ENCODE peak calls at places on chromosomes 7 and 10, in ten cellular contexts. One of them, this sample, is unnamed.

GRCh38 chr10:86252051-86252450 is 114.5 kb downstream of the GRID1 start:
- DNase-seq in stimulated activated naive B cell treated with anti-CD40 and anti-IgM and Interleukin-4, amounts not matched to agents 10 μg/mL and 1 μg/mL and 100 μg/mL, for 72 hours: no peak
- DNase-seq in NCI-H1105: no peak
- DNase-seq in stimulated activated CD8-positive, alpha-beta memory T cell treated with anti-CD3 and anti-CD28 coated beads, Interleukin-15, amount 100 ng/mL, for 24 hours: no peak
- DNase-seq in GM04504: no peak
- DNase-seq in T-helper 2 cell: no peak
- DNase-seq in kidney epithelial cell: no peak
- DNase-seq in dermis microvascular lymphatic vessel endothelial cell: no peak
- DNase-seq in iPS DF 6.9: no peak
- DNase-seq in endothelial cell: no peak
- DNase-seq in this sample: no peak

GRCh38 chr10:30455816-30456215 is 21.8 kb downstream of the MAP3K8 start:
- DNase-seq in stimulated activated naive B cell treated with anti-CD40 and anti-IgM and Interleukin-4, amounts not matched to agents 10 μg/mL and 1 μg/mL and 100 μg/mL, for 72 hours: no peak
- DNase-seq in stimulated activated CD8-positive, alpha-beta memory T cell treated with anti-CD3 and anti-CD28 coated beads, Interleukin-15, amount 100 ng/mL, for 24 hours: no peak
- DNase-seq in kidney epithelial cell: no peak
- DNase-seq in T-helper 2 cell: no peak
- DNase-seq in GM04504: no peak
- DNase-seq in iPS DF 6.9: no peak
- DNase-seq in NCI-H1105: no peak
- DNase-seq in dermis microvascular lymphatic vessel endothelial cell: no peak
- DNase-seq in endothelial cell: no peak
- DNase-seq in this sample: no peak

GRCh38 chr10:113858541-113858940 is 4.1 kb downstream of the NHLRC2 start:
- DNase-seq in stimulated activated CD8-positive, alpha-beta memory T cell treated with anti-CD3 and anti-CD28 coated beads, Interleukin-15, amount 100 ng/mL, for 24 hours: no peak
- DNase-seq in dermis microvascular lymphatic vessel endothelial cell: peak
- DNase-seq in stimulated activated naive B cell treated with anti-CD40 and anti-IgM and Interleukin-4, amounts not matched to agents 10 μg/mL and 1 μg/mL and 100 μg/mL, for 72 hours: no peak
- DNase-seq in iPS DF 6.9: no peak
- DNase-seq in T-helper 2 cell: no peak
- DNase-seq in endothelial cell: no peak
- DNase-seq in kidney epithelial cell: no peak
- DNase-seq in GM04504: no peak
- DNase-seq in NCI-H1105: no peak
- DNase-seq in this sample: no peak

GRCh38 chr10:21265622-21266021 is 259.9 kb downstream of the SKIDA1 start:
- DNase-seq in endothelial cell: no peak
- DNase-seq in GM04504: no peak
- DNase-seq in stimulated activated CD8-positive, alpha-beta memory T cell treated with anti-CD3 and anti-CD28 coated beads, Interleukin-15, amount 100 ng/mL, for 24 hours: no peak
- DNase-seq in stimulated activated naive B cell treated with anti-CD40 and anti-IgM and Interleukin-4, amounts not matched to agents 10 μg/mL and 1 μg/mL and 100 μg/mL, for 72 hours: no peak
- DNase-seq in T-helper 2 cell: no peak
- DNase-seq in NCI-H1105: no peak
- DNase-seq in iPS DF 6.9: no peak
- DNase-seq in dermis microvascular lymphatic vessel endothelial cell: no peak
- DNase-seq in kidney epithelial cell: no peak
- DNase-seq in this sample: no peak

GRCh38 chr10:118901409-118901808 is 128.1 kb upstream of the NANOS1 start:
- DNase-seq in stimulated activated naive B cell treated with anti-CD40 and anti-IgM and Interleukin-4, amounts not matched to agents 10 μg/mL and 1 μg/mL and 100 μg/mL, for 72 hours: no peak
- DNase-seq in dermis microvascular lymphatic vessel endothelial cell: no peak
- DNase-seq in stimulated activated CD8-positive, alpha-beta memory T cell treated with anti-CD3 and anti-CD28 coated beads, Interleukin-15, amount 100 ng/mL, for 24 hours: no peak
- DNase-seq in T-helper 2 cell: no peak
- DNase-seq in kidney epithelial cell: no peak
- DNase-seq in endothelial cell: no peak
- DNase-seq in GM04504: no peak
- DNase-seq in iPS DF 6.9: no peak
- DNase-seq in NCI-H1105: no peak
- DNase-seq in this sample: no peak

GRCh38 chr10:6218692-6219493 is 16.2 kb downstream of the PFKFB3 start:
- DNase-seq in T-helper 2 cell: no peak
- DNase-seq in GM04504: peak
- DNase-seq in dermis microvascular lymphatic vessel endothelial cell: no peak
- DNase-seq in endothelial cell: no peak
- DNase-seq in stimulated activated naive B cell treated with anti-CD40 and anti-IgM and Interleukin-4, amounts not matched to agents 10 μg/mL and 1 μg/mL and 100 μg/mL, for 72 hours: no peak
- DNase-seq in stimulated activated CD8-positive, alpha-beta memory T cell treated with anti-CD3 and anti-CD28 coated beads, Interleukin-15, amount 100 ng/mL, for 24 hours: no peak
- DNase-seq in NCI-H1105: no peak
- DNase-seq in kidney epithelial cell: no peak
- DNase-seq in iPS DF 6.9: no peak
- DNase-seq in this sample: peak

GRCh38 chr10:25820496-25821415 is 113.3 kb upstream of the MYO3A start:
- DNase-seq in stimulated activated naive B cell treated with anti-CD40 and anti-IgM and Interleukin-4, amounts not matched to agents 10 μg/mL and 1 μg/mL and 100 μg/mL, for 72 hours: no peak
- DNase-seq in stimulated activated CD8-positive, alpha-beta memory T cell treated with anti-CD3 and anti-CD28 coated beads, Interleukin-15, amount 100 ng/mL, for 24 hours: no peak
- DNase-seq in kidney epithelial cell: no peak
- DNase-seq in dermis microvascular lymphatic vessel endothelial cell: no peak
- DNase-seq in GM04504: no peak
- DNase-seq in NCI-H1105: no peak
- DNase-seq in T-helper 2 cell: no peak
- DNase-seq in iPS DF 6.9: no peak
- DNase-seq in endothelial cell: no peak
- DNase-seq in this sample: no peak

GRCh38 chr10:110224992-110225391 is 17.6 kb downstream of the MXI1 start:
- DNase-seq in kidney epithelial cell: no peak
- DNase-seq in stimulated activated naive B cell treated with anti-CD40 and anti-IgM and Interleukin-4, amounts not matched to agents 10 μg/mL and 1 μg/mL and 100 μg/mL, for 72 hours: no peak
- DNase-seq in iPS DF 6.9: no peak
- DNase-seq in dermis microvascular lymphatic vessel endothelial cell: no peak
- DNase-seq in GM04504: no peak
- DNase-seq in endothelial cell: no peak
- DNase-seq in T-helper 2 cell: no peak
- DNase-seq in stimulated activated CD8-positive, alpha-beta memory T cell treated with anti-CD3 and anti-CD28 coated beads, Interleukin-15, amount 100 ng/mL, for 24 hours: no peak
- DNase-seq in NCI-H1105: no peak
- DNase-seq in this sample: no peak

GRCh38 chr10:119896061-119896655 is 3.6 kb downstream of the SEC23IP start:
- DNase-seq in NCI-H1105: no peak
- DNase-seq in iPS DF 6.9: no peak
- DNase-seq in stimulated activated naive B cell treated with anti-CD40 and anti-IgM and Interleukin-4, amounts not matched to agents 10 μg/mL and 1 μg/mL and 100 μg/mL, for 72 hours: no peak
- DNase-seq in stimulated activated CD8-positive, alpha-beta memory T cell treated with anti-CD3 and anti-CD28 coated beads, Interleukin-15, amount 100 ng/mL, for 24 hours: no peak
- DNase-seq in endothelial cell: no peak
- DNase-seq in dermis microvascular lymphatic vessel endothelial cell: no peak
- DNase-seq in T-helper 2 cell: no peak
- DNase-seq in GM04504: peak
- DNase-seq in kidney epithelial cell: no peak
- DNase-seq in this sample: no peak

GRCh38 chr7:146090023-146090645 is 26.5 kb upstream of the CNTNAP2 start:
- DNase-seq in endothelial cell: no peak
- DNase-seq in GM04504: no peak
- DNase-seq in NCI-H1105: peak
- DNase-seq in stimulated activated naive B cell treated with anti-CD40 and anti-IgM and Interleukin-4, amounts not matched to agents 10 μg/mL and 1 μg/mL and 100 μg/mL, for 72 hours: no peak
- DNase-seq in stimulated activated CD8-positive, alpha-beta memory T cell treated with anti-CD3 and anti-CD28 coated beads, Interleukin-15, amount 100 ng/mL, for 24 hours: no peak
- DNase-seq in dermis microvascular lymphatic vessel endothelial cell: peak
- DNase-seq in iPS DF 6.9: peak
- DNase-seq in kidney epithelial cell: peak
- DNase-seq in T-helper 2 cell: no peak
- DNase-seq in this sample: peak

GRCh38 chr7:88664630-88665233 is 94.8 kb upstream of the ZNF804B start:
- DNase-seq in GM04504: no peak
- DNase-seq in T-helper 2 cell: no peak
- DNase-seq in endothelial cell: no peak
- DNase-seq in iPS DF 6.9: peak
- DNase-seq in NCI-H1105: no peak
- DNase-seq in stimulated activated CD8-positive, alpha-beta memory T cell treated with anti-CD3 and anti-CD28 coated beads, Interleukin-15, amount 100 ng/mL, for 24 hours: no peak
- DNase-seq in kidney epithelial cell: peak
- DNase-seq in dermis microvascular lymphatic vessel endothelial cell: peak
- DNase-seq in stimulated activated naive B cell treated with anti-CD40 and anti-IgM and Interleukin-4, amounts not matched to agents 10 μg/mL and 1 μg/mL and 100 μg/mL, for 72 hours: no peak
- DNase-seq in this sample: no peak

GRCh38 chr10:31921031-31921430 is 7.6 kb downstream of the ARHGAP12 start:
- DNase-seq in kidney epithelial cell: no peak
- DNase-seq in stimulated activated naive B cell treated with anti-CD40 and anti-IgM and Interleukin-4, amounts not matched to agents 10 μg/mL and 1 μg/mL and 100 μg/mL, for 72 hours: no peak
- DNase-seq in NCI-H1105: no peak
- DNase-seq in iPS DF 6.9: no peak
- DNase-seq in dermis microvascular lymphatic vessel endothelial cell: no peak
- DNase-seq in endothelial cell: no peak
- DNase-seq in T-helper 2 cell: no peak
- DNase-seq in GM04504: no peak
- DNase-seq in stimulated activated CD8-positive, alpha-beta memory T cell treated with anti-CD3 and anti-CD28 coated beads, Interleukin-15, amount 100 ng/mL, for 24 hours: no peak
- DNase-seq in this sample: no peak

GRCh38 chr10:26739087-26739631 is 41.7 kb downstream of the PDSS1 start:
- DNase-seq in stimulated activated naive B cell treated with anti-CD40 and anti-IgM and Interleukin-4, amounts not matched to agents 10 μg/mL and 1 μg/mL and 100 μg/mL, for 72 hours: peak
- DNase-seq in T-helper 2 cell: no peak
- DNase-seq in NCI-H1105: no peak
- DNase-seq in iPS DF 6.9: no peak
- DNase-seq in kidney epithelial cell: no peak
- DNase-seq in endothelial cell: no peak
- DNase-seq in stimulated activated CD8-positive, alpha-beta memory T cell treated with anti-CD3 and anti-CD28 coated beads, Interleukin-15, amount 100 ng/mL, for 24 hours: no peak
- DNase-seq in GM04504: no peak
- DNase-seq in dermis microvascular lymphatic vessel endothelial cell: no peak
- DNase-seq in this sample: no peak

GRCh38 chr7:64308019-64308275 is 5.8 kb upstream of the ZNF736 start:
- DNase-seq in kidney epithelial cell: no peak
- DNase-seq in GM04504: no peak
- DNase-seq in iPS DF 6.9: no peak
- DNase-seq in stimulated activated CD8-positive, alpha-beta memory T cell treated with anti-CD3 and anti-CD28 coated beads, Interleukin-15, amount 100 ng/mL, for 24 hours: no peak
- DNase-seq in endothelial cell: no peak
- DNase-seq in NCI-H1105: no peak
- DNase-seq in T-helper 2 cell: no peak
- DNase-seq in stimulated activated naive B cell treated with anti-CD40 and anti-IgM and Interleukin-4, amounts not matched to agents 10 μg/mL and 1 μg/mL and 100 μg/mL, for 72 hours: no peak
- DNase-seq in dermis microvascular lymphatic vessel endothelial cell: no peak
- DNase-seq in this sample: no peak

GRCh38 chr10:69902835-69903535 is 101.3 kb downstream of the COL13A1 start:
- DNase-seq in kidney epithelial cell: no peak
- DNase-seq in GM04504: no peak
- DNase-seq in NCI-H1105: no peak
- DNase-seq in stimulated activated CD8-positive, alpha-beta memory T cell treated with anti-CD3 and anti-CD28 coated beads, Interleukin-15, amount 100 ng/mL, for 24 hours: no peak
- DNase-seq in endothelial cell: no peak
- DNase-seq in stimulated activated naive B cell treated with anti-CD40 and anti-IgM and Interleukin-4, amounts not matched to agents 10 μg/mL and 1 μg/mL and 100 μg/mL, for 72 hours: no peak
- DNase-seq in iPS DF 6.9: no peak
- DNase-seq in T-helper 2 cell: no peak
- DNase-seq in dermis microvascular lymphatic vessel endothelial cell: no peak
- DNase-seq in this sample: no peak

GRCh38 chr7:157870644-157871290 is 534.0 kb downstream of the DNAJB6 start:
- DNase-seq in stimulated activated naive B cell treated with anti-CD40 and anti-IgM and Interleukin-4, amounts not matched to agents 10 μg/mL and 1 μg/mL and 100 μg/mL, for 72 hours: no peak
- DNase-seq in NCI-H1105: no peak
- DNase-seq in kidney epithelial cell: no peak
- DNase-seq in endothelial cell: no peak
- DNase-seq in GM04504: no peak
- DNase-seq in dermis microvascular lymphatic vessel endothelial cell: no peak
- DNase-seq in T-helper 2 cell: no peak
- DNase-seq in iPS DF 6.9: no peak
- DNase-seq in stimulated activated CD8-positive, alpha-beta memory T cell treated with anti-CD3 and anti-CD28 coated beads, Interleukin-15, amount 100 ng/mL, for 24 hours: no peak
- DNase-seq in this sample: no peak

GRCh38 chr10:80702143-80702542 is 164.4 kb downstream of the SH2D4B start:
- DNase-seq in GM04504: no peak
- DNase-seq in NCI-H1105: no peak
- DNase-seq in stimulated activated CD8-positive, alpha-beta memory T cell treated with anti-CD3 and anti-CD28 coated beads, Interleukin-15, amount 100 ng/mL, for 24 hours: no peak
- DNase-seq in kidney epithelial cell: no peak
- DNase-seq in iPS DF 6.9: no peak
- DNase-seq in dermis microvascular lymphatic vessel endothelial cell: no peak
- DNase-seq in stimulated activated naive B cell treated with anti-CD40 and anti-IgM and Interleukin-4, amounts not matched to agents 10 μg/mL and 1 μg/mL and 100 μg/mL, for 72 hours: no peak
- DNase-seq in T-helper 2 cell: no peak
- DNase-seq in endothelial cell: no peak
- DNase-seq in this sample: no peak

GRCh38 chr10:94062611-94063010 is 68.9 kb downstream of the PLCE1 start:
- DNase-seq in NCI-H1105: no peak
- DNase-seq in T-helper 2 cell: no peak
- DNase-seq in stimulated activated naive B cell treated with anti-CD40 and anti-IgM and Interleukin-4, amounts not matched to agents 10 μg/mL and 1 μg/mL and 100 μg/mL, for 72 hours: no peak
- DNase-seq in endothelial cell: no peak
- DNase-seq in stimulated activated CD8-positive, alpha-beta memory T cell treated with anti-CD3 and anti-CD28 coated beads, Interleukin-15, amount 100 ng/mL, for 24 hours: no peak
- DNase-seq in kidney epithelial cell: no peak
- DNase-seq in dermis microvascular lymphatic vessel endothelial cell: no peak
- DNase-seq in GM04504: no peak
- DNase-seq in iPS DF 6.9: no peak
- DNase-seq in this sample: no peak

GRCh38 chr10:32035038-32035437 is 21.2 kb downstream of the KIF5B start:
- DNase-seq in kidney epithelial cell: no peak
- DNase-seq in endothelial cell: no peak
- DNase-seq in stimulated activated CD8-positive, alpha-beta memory T cell treated with anti-CD3 and anti-CD28 coated beads, Interleukin-15, amount 100 ng/mL, for 24 hours: no peak
- DNase-seq in NCI-H1105: no peak
- DNase-seq in iPS DF 6.9: no peak
- DNase-seq in T-helper 2 cell: no peak
- DNase-seq in GM04504: no peak
- DNase-seq in stimulated activated naive B cell treated with anti-CD40 and anti-IgM and Interleukin-4, amounts not matched to agents 10 μg/mL and 1 μg/mL and 100 μg/mL, for 72 hours: no peak
- DNase-seq in dermis microvascular lymphatic vessel endothelial cell: no peak
- DNase-seq in this sample: no peak

GRCh38 chr7:55250313-55250712 is 114.8 kb upstream of the LANCL2 start:
- DNase-seq in T-helper 2 cell: no peak
- DNase-seq in GM04504: no peak
- DNase-seq in dermis microvascular lymphatic vessel endothelial cell: peak
- DNase-seq in stimulated activated naive B cell treated with anti-CD40 and anti-IgM and Interleukin-4, amounts not matched to agents 10 μg/mL and 1 μg/mL and 100 μg/mL, for 72 hours: no peak
- DNase-seq in NCI-H1105: no peak
- DNase-seq in stimulated activated CD8-positive, alpha-beta memory T cell treated with anti-CD3 and anti-CD28 coated beads, Interleukin-15, amount 100 ng/mL, for 24 hours: no peak
- DNase-seq in endothelial cell: peak
- DNase-seq in kidney epithelial cell: no peak
- DNase-seq in iPS DF 6.9: no peak
- DNase-seq in this sample: no peak

GRCh38 chr10:124389613-124390361 is 28.9 kb downstream of the OAT start:
- DNase-seq in NCI-H1105: no peak
- DNase-seq in endothelial cell: no peak
- DNase-seq in kidney epithelial cell: no peak
- DNase-seq in stimulated activated CD8-positive, alpha-beta memory T cell treated with anti-CD3 and anti-CD28 coated beads, Interleukin-15, amount 100 ng/mL, for 24 hours: no peak
- DNase-seq in stimulated activated naive B cell treated with anti-CD40 and anti-IgM and Interleukin-4, amounts not matched to agents 10 μg/mL and 1 μg/mL and 100 μg/mL, for 72 hours: no peak
- DNase-seq in iPS DF 6.9: no peak
- DNase-seq in dermis microvascular lymphatic vessel endothelial cell: no peak
- DNase-seq in T-helper 2 cell: no peak
- DNase-seq in GM04504: no peak
- DNase-seq in this sample: no peak

GRCh38 chr7:98323597-98324322 is 42.3 kb downstream of the BRI3 start:
- DNase-seq in iPS DF 6.9: peak
- DNase-seq in endothelial cell: no peak
- DNase-seq in T-helper 2 cell: no peak
- DNase-seq in NCI-H1105: no peak
- DNase-seq in stimulated activated CD8-positive, alpha-beta memory T cell treated with anti-CD3 and anti-CD28 coated beads, Interleukin-15, amount 100 ng/mL, for 24 hours: no peak
- DNase-seq in dermis microvascular lymphatic vessel endothelial cell: no peak
- DNase-seq in stimulated activated naive B cell treated with anti-CD40 and anti-IgM and Interleukin-4, amounts not matched to agents 10 μg/mL and 1 μg/mL and 100 μg/mL, for 72 hours: no peak
- DNase-seq in GM04504: no peak
- DNase-seq in kidney epithelial cell: no peak
- DNase-seq in this sample: no peak

GRCh38 chr10:118827466-118828155 is 72.8 kb upstream of the CACUL1 start:
- DNase-seq in T-helper 2 cell: no peak
- DNase-seq in GM04504: no peak
- DNase-seq in iPS DF 6.9: no peak
- DNase-seq in kidney epithelial cell: no peak
- DNase-seq in endothelial cell: no peak
- DNase-seq in stimulated activated CD8-positive, alpha-beta memory T cell treated with anti-CD3 and anti-CD28 coated beads, Interleukin-15, amount 100 ng/mL, for 24 hours: no peak
- DNase-seq in NCI-H1105: no peak
- DNase-seq in dermis microvascular lymphatic vessel endothelial cell: no peak
- DNase-seq in stimulated activated naive B cell treated with anti-CD40 and anti-IgM and Interleukin-4, amounts not matched to agents 10 μg/mL and 1 μg/mL and 100 μg/mL, for 72 hours: no peak
- DNase-seq in this sample: no peak

GRCh38 chr7:74400420-74401136 is 53.1 kb upstream of the GTF2IRD1 start:
- DNase-seq in T-helper 2 cell: no peak
- DNase-seq in GM04504: no peak
- DNase-seq in dermis microvascular lymphatic vessel endothelial cell: no peak
- DNase-seq in stimulated activated naive B cell treated with anti-CD40 and anti-IgM and Interleukin-4, amounts not matched to agents 10 μg/mL and 1 μg/mL and 100 μg/mL, for 72 hours: no peak
- DNase-seq in endothelial cell: no peak
- DNase-seq in iPS DF 6.9: no peak
- DNase-seq in NCI-H1105: no peak
- DNase-seq in stimulated activated CD8-positive, alpha-beta memory T cell treated with anti-CD3 and anti-CD28 coated beads, Interleukin-15, amount 100 ng/mL, for 24 hours: no peak
- DNase-seq in kidney epithelial cell: no peak
- DNase-seq in this sample: no peak

GRCh38 chr7:55591282-55591931 is 19.1 kb upstream of the VOPP1 start:
- DNase-seq in dermis microvascular lymphatic vessel endothelial cell: no peak
- DNase-seq in iPS DF 6.9: no peak
- DNase-seq in endothelial cell: no peak
- DNase-seq in stimulated activated naive B cell treated with anti-CD40 and anti-IgM and Interleukin-4, amounts not matched to agents 10 μg/mL and 1 μg/mL and 100 μg/mL, for 72 hours: no peak
- DNase-seq in stimulated activated CD8-positive, alpha-beta memory T cell treated with anti-CD3 and anti-CD28 coated beads, Interleukin-15, amount 100 ng/mL, for 24 hours: no peak
- DNase-seq in NCI-H1105: no peak
- DNase-seq in kidney epithelial cell: no peak
- DNase-seq in GM04504: no peak
- DNase-seq in T-helper 2 cell: no peak
- DNase-seq in this sample: no peak

GRCh38 chr7:78007231-78007630 is 208.7 kb downstream of the PHTF2 start:
- DNase-seq in dermis microvascular lymphatic vessel endothelial cell: no peak
- DNase-seq in GM04504: no peak
- DNase-seq in iPS DF 6.9: no peak
- DNase-seq in kidney epithelial cell: no peak
- DNase-seq in stimulated activated CD8-positive, alpha-beta memory T cell treated with anti-CD3 and anti-CD28 coated beads, Interleukin-15, amount 100 ng/mL, for 24 hours: no peak
- DNase-seq in T-helper 2 cell: no peak
- DNase-seq in stimulated activated naive B cell treated with anti-CD40 and anti-IgM and Interleukin-4, amounts not matched to agents 10 μg/mL and 1 μg/mL and 100 μg/mL, for 72 hours: no peak
- DNase-seq in endothelial cell: no peak
- DNase-seq in NCI-H1105: no peak
- DNase-seq in this sample: no peak

GRCh38 chr7:51242881-51243518 is 73.6 kb downstream of the COBL start:
- DNase-seq in endothelial cell: no peak
- DNase-seq in GM04504: no peak
- DNase-seq in kidney epithelial cell: no peak
- DNase-seq in T-helper 2 cell: no peak
- DNase-seq in stimulated activated naive B cell treated with anti-CD40 and anti-IgM and Interleukin-4, amounts not matched to agents 10 μg/mL and 1 μg/mL and 100 μg/mL, for 72 hours: no peak
- DNase-seq in stimulated activated CD8-positive, alpha-beta memory T cell treated with anti-CD3 and anti-CD28 coated beads, Interleukin-15, amount 100 ng/mL, for 24 hours: no peak
- DNase-seq in iPS DF 6.9: no peak
- DNase-seq in NCI-H1105: no peak
- DNase-seq in dermis microvascular lymphatic vessel endothelial cell: no peak
- DNase-seq in this sample: no peak

GRCh38 chr7:130891254-130892094 is 157.5 kb upstream of the KLF14 start:
- DNase-seq in endothelial cell: no peak
- DNase-seq in stimulated activated naive B cell treated with anti-CD40 and anti-IgM and Interleukin-4, amounts not matched to agents 10 μg/mL and 1 μg/mL and 100 μg/mL, for 72 hours: no peak
- DNase-seq in T-helper 2 cell: no peak
- DNase-seq in NCI-H1105: no peak
- DNase-seq in kidney epithelial cell: no peak
- DNase-seq in iPS DF 6.9: no peak
- DNase-seq in stimulated activated CD8-positive, alpha-beta memory T cell treated with anti-CD3 and anti-CD28 coated beads, Interleukin-15, amount 100 ng/mL, for 24 hours: no peak
- DNase-seq in GM04504: peak
- DNase-seq in dermis microvascular lymphatic vessel endothelial cell: peak
- DNase-seq in this sample: no peak

This sample was measured in SK-N-MC.